ENCODE peak calls at places on chromosomes 3 and 15, in five cellular contexts. One of them, this sample, is unnamed.

GRCh38 chr15:60777558-60777957 is 298.6 kb upstream of the ICE2 start:
- DNase-seq in ACHN: no peak
- DNase-seq in left ventricle myocardium superior: no peak
- DNase-seq in M059J: no peak
- DNase-seq in NCI-H748 treated with DMSO at 0.1 percent for 48 hours: no peak
- DNase-seq in this sample: no peak

GRCh38 chr3:10594915-10595314 is 89.5 kb upstream of the ATP2B2 start:
- DNase-seq in ACHN: peak
- DNase-seq in left ventricle myocardium superior: peak
- DNase-seq in M059J: peak
- DNase-seq in NCI-H748 treated with DMSO at 0.1 percent for 48 hours: no peak
- DNase-seq in this sample: peak

GRCh38 chr3:141294848-141295247 is 63.2 kb downstream of the PXYLP1 start:
- DNase-seq in ACHN: peak
- DNase-seq in left ventricle myocardium superior: no peak
- DNase-seq in M059J: peak
- DNase-seq in NCI-H748 treated with DMSO at 0.1 percent for 48 hours: no peak
- DNase-seq in this sample: no peak

GRCh38 chr3:14884665-14885064 is 62.7 kb upstream of the NR2C2 start:
- DNase-seq in ACHN: no peak
- DNase-seq in left ventricle myocardium superior: no peak
- DNase-seq in M059J: peak
- DNase-seq in NCI-H748 treated with DMSO at 0.1 percent for 48 hours: no peak
- DNase-seq in this sample: no peak

GRCh38 chr3:105166893-105167292 is 199.8 kb upstream of the ALCAM start:
- DNase-seq in ACHN: no peak
- DNase-seq in left ventricle myocardium superior: no peak
- DNase-seq in M059J: peak
- DNase-seq in NCI-H748 treated with DMSO at 0.1 percent for 48 hours: no peak
- DNase-seq in this sample: no peak

GRCh38 chr3:89098964-89099585 is 8.3 kb upstream of the EPHA3 start:
- DNase-seq in ACHN: peak
- DNase-seq in left ventricle myocardium superior: peak
- DNase-seq in M059J: peak
- DNase-seq in NCI-H748 treated with DMSO at 0.1 percent for 48 hours: peak
- DNase-seq in this sample: peak

GRCh38 chr3:180855956-180856355 is 56.5 kb upstream of the FXR1 start:
- DNase-seq in ACHN: no peak
- DNase-seq in left ventricle myocardium superior: no peak
- DNase-seq in M059J: no peak
- DNase-seq in NCI-H748 treated with DMSO at 0.1 percent for 48 hours: no peak
- DNase-seq in this sample: no peak

GRCh38 chr3:157280786-157281185 is 120.8 kb upstream of the CCNL1 start:
- DNase-seq in ACHN: no peak
- DNase-seq in left ventricle myocardium superior: no peak
- DNase-seq in M059J: no peak
- DNase-seq in NCI-H748 treated with DMSO at 0.1 percent for 48 hours: no peak
- DNase-seq in this sample: no peak

GRCh38 chr3:128447561-128448013 is 19.1 kb downstream of the DNAJB8 start:
- DNase-seq in ACHN: no peak
- DNase-seq in left ventricle myocardium superior: no peak
- DNase-seq in M059J: no peak
- DNase-seq in NCI-H748 treated with DMSO at 0.1 percent for 48 hours: no peak
- DNase-seq in this sample: no peak

GRCh38 chr3:180570238-180570637 is 31.7 kb upstream of the TTC14 start:
- DNase-seq in ACHN: no peak
- DNase-seq in left ventricle myocardium superior: no peak
- DNase-seq in M059J: no peak
- DNase-seq in NCI-H748 treated with DMSO at 0.1 percent for 48 hours: no peak
- DNase-seq in this sample: no peak

GRCh38 chr3:167100651-167101050 is 279.4 kb downstream of the ZBBX start:
- DNase-seq in ACHN: no peak
- DNase-seq in left ventricle myocardium superior: no peak
- DNase-seq in M059J: no peak
- DNase-seq in NCI-H748 treated with DMSO at 0.1 percent for 48 hours: no peak
- DNase-seq in this sample: no peak

GRCh38 chr15:86623236-86623635 is 543.6 kb downstream of the AGBL1 start:
- DNase-seq in ACHN: no peak
- DNase-seq in left ventricle myocardium superior: no peak
- DNase-seq in M059J: peak
- DNase-seq in NCI-H748 treated with DMSO at 0.1 percent for 48 hours: no peak
- DNase-seq in this sample: no peak

GRCh38 chr15:69810441-69811071 is 287.2 kb downstream of the TLE3 start:
- DNase-seq in ACHN: no peak
- DNase-seq in left ventricle myocardium superior: no peak
- DNase-seq in M059J: no peak
- DNase-seq in NCI-H748 treated with DMSO at 0.1 percent for 48 hours: no peak
- DNase-seq in this sample: no peak

GRCh38 chr3:32880225-32880624 is 62.4 kb downstream of the TRIM71 start:
- DNase-seq in ACHN: no peak
- DNase-seq in left ventricle myocardium superior: no peak
- DNase-seq in M059J: no peak
- DNase-seq in NCI-H748 treated with DMSO at 0.1 percent for 48 hours: no peak
- DNase-seq in this sample: no peak

GRCh38 chr15:39613271-39613670 is 32.4 kb downstream of the THBS1 start:
- DNase-seq in ACHN: no peak
- DNase-seq in left ventricle myocardium superior: no peak
- DNase-seq in M059J: peak
- DNase-seq in NCI-H748 treated with DMSO at 0.1 percent for 48 hours: no peak
- DNase-seq in this sample: no peak

GRCh38 chr3:4838621-4839022 is 140.6 kb upstream of the BHLHE40 start:
- DNase-seq in ACHN: no peak
- DNase-seq in left ventricle myocardium superior: no peak
- DNase-seq in M059J: no peak
- DNase-seq in NCI-H748 treated with DMSO at 0.1 percent for 48 hours: no peak
- DNase-seq in this sample: no peak

GRCh38 chr3:113631143-113631542 is 65.3 kb downstream of the USF3 start:
- DNase-seq in ACHN: no peak
- DNase-seq in left ventricle myocardium superior: no peak
- DNase-seq in M059J: no peak
- DNase-seq in NCI-H748 treated with DMSO at 0.1 percent for 48 hours: no peak
- DNase-seq in this sample: no peak

GRCh38 chr3:152197451-152197850 is 71.3 kb upstream of the MBNL1 start:
- DNase-seq in ACHN: no peak
- DNase-seq in left ventricle myocardium superior: no peak
- DNase-seq in M059J: peak
- DNase-seq in NCI-H748 treated with DMSO at 0.1 percent for 48 hours: no peak
- DNase-seq in this sample: no peak

GRCh38 chr15:101124731-101125558 is 126.9 kb downstream of the CHSY1 start:
- DNase-seq in ACHN: no peak
- DNase-seq in left ventricle myocardium superior: no peak
- DNase-seq in M059J: peak
- DNase-seq in NCI-H748 treated with DMSO at 0.1 percent for 48 hours: no peak
- DNase-seq in this sample: no peak

GRCh38 chr3:53150247-53151085 is 10.5 kb upstream of the PRKCD start:
- DNase-seq in ACHN: peak
- DNase-seq in left ventricle myocardium superior: peak
- DNase-seq in M059J: peak
- DNase-seq in NCI-H748 treated with DMSO at 0.1 percent for 48 hours: no peak
- DNase-seq in this sample: no peak